ENCODE peak calls at places on chromosomes 16 and 17, in ten cellular contexts. A is AG09319; D is A549; G is stimulated activated CD4-positive, alpha-beta T cell treated with anti-CD3 and anti-CD28 coated beads, Interleukin-2, amount 100 ng/mL, for 4 hours; Z is OCI-M1; R is choroid plexus epithelial cell; B is ecto neural progenitor cell; H is activated CD8-positive, alpha-beta T cell treated with anti-CD3 and anti-CD28 coated beads for 36 hours; E is fibroblast of the aortic adventitia; N is fibroblast of the conjunctiva. Y is an unnamed sample.
A peak's percentile ranks its signal among the peaks of the same experiment; 100 is the strongest.

GRCh38 chr17:61160789-61161440 is 238.7 kb upstream of the TBX2 start:
- DNase-seq in A (no peak), D (no peak), G (no peak), Z (peak; percentile 84), R (no peak), B (no peak), H (no peak), E (no peak), N (no peak), Y (no peak)

GRCh38 chr17:15306406-15306970 is 34.9 kb downstream of the TEKT3 start:
- DNase-seq in A (no peak), D (no peak), G (no peak), Z (no peak), R (no peak), B (no peak), H (no peak), E (peak; percentile 18), N (no peak), Y (no peak)

GRCh38 chr16:80639636-80640035 is 98.8 kb downstream of the DYNLRB2 start:
- DNase-seq in A (no peak), D (no peak), G (no peak), Z (no peak), R (no peak), B (no peak), H (no peak), E (no peak), N (no peak), Y (no peak)

GRCh38 chr17:55743103-55743679 is 7.7 kb upstream of the PCTP start:
- DNase-seq in A (no peak), D (peak; percentile 60), G (no peak), Z (peak; percentile 80), R (peak; percentile 15), B (no peak), H (no peak), E (peak; percentile 25), N (no peak), Y (no peak)

GRCh38 chr17:2613089-2613808 is 19.8 kb downstream of the PAFAH1B1 start:
- DNase-seq in A (no peak), D (no peak), G (no peak), Z (no peak), R (no peak), B (no peak), H (no peak), E (no peak), N (no peak), Y (no peak)

GRCh38 chr16:68081796-68082567 is 3.2 kb upstream of the NFATC3 start:
- DNase-seq in A (no peak), D (no peak), G (no peak), Z (peak; percentile 42), R (no peak), B (no peak), H (peak; percentile 75), E (no peak), N (no peak), Y (no peak)

GRCh38 chr16:11094075-11094593 is 149.8 kb downstream of the CLEC16A start:
- DNase-seq in A (no peak), D (no peak), G (peak; percentile 64), Z (peak; percentile 95), R (peak; percentile 76), B (no peak), H (peak; percentile 88), E (peak; percentile 31), N (no peak), Y (no peak)

GRCh38 chr17:27741361-27741861 is 58.9 kb downstream of the NOS2 start:
- DNase-seq in A (no peak), D (no peak), G (no peak), Z (no peak), R (peak; percentile 2), B (peak; percentile 37), H (no peak), E (peak; percentile 63), N (no peak), Y (no peak)

GRCh38 chr16:17836868-17837602 is 366.3 kb upstream of the XYLT1 start:
- DNase-seq in A (peak; percentile 72), D (peak; percentile 58), G (no peak), Z (no peak), R (peak; percentile 91), B (peak; percentile 52), H (no peak), E (peak; percentile 96), N (peak; percentile 53), Y (no peak)

GRCh38 chr17:81534157-81535006 is 6.2 kb downstream of the FSCN2 start:
- DNase-seq in A (no peak), D (no peak), G (no peak), Z (no peak), R (no peak), B (no peak), H (no peak), E (no peak), N (no peak), Y (no peak)

GRCh38 chr17:42409467-42410351 is 13.3 kb downstream of the CAVIN1 start:
- DNase-seq in A (peak; percentile 75), D (peak; percentile 89), G (no peak), Z (no peak), R (peak; percentile 91), B (no peak), H (no peak), E (peak; percentile 98), N (peak; percentile 92), Y (no peak)

GRCh38 chr16:86664518-86665318 is 86.4 kb downstream of the FOXL1 start:
- DNase-seq in A (no peak), D (peak; percentile 95), G (peak; percentile 26), Z (peak; percentile 1), R (peak; percentile 87), B (no peak), H (peak; percentile 83), E (peak; percentile 90), N (peak; percentile 77), Y (no peak)

GRCh38 chr16:28898266-28898665 is 20.0 kb downstream of the ATP2A1 start:
- DNase-seq in A (no peak), D (no peak), G (no peak), Z (no peak), R (no peak), B (no peak), H (no peak), E (no peak), N (no peak), Y (no peak)

GRCh38 chr16:60419859-60420258 is 1616.4 kb downstream of the CDH8 start:
- DNase-seq in A (no peak), D (peak; percentile 1), G (no peak), Z (no peak), R (no peak), B (no peak), H (no peak), E (no peak), N (no peak), Y (no peak)

GRCh38 chr17:71208111-71208704 is 912.6 kb upstream of the SOX9 start:
- DNase-seq in A (peak; percentile 28), D (no peak), G (no peak), Z (no peak), R (peak; percentile 55), B (no peak), H (no peak), E (no peak), N (peak; percentile 2), Y (no peak)

GRCh38 chr16:4702466-4702808 is 9.1 kb downstream of the NUDT16L1 start:
- DNase-seq in A (no peak), D (no peak), G (no peak), Z (no peak), R (peak; percentile 12), B (no peak), H (no peak), E (no peak), N (no peak), Y (no peak)

GRCh38 chr17:15364615-15365014 is 23.2 kb upstream of the TEKT3 start:
- DNase-seq in A (no peak), D (no peak), G (no peak), Z (no peak), R (peak; percentile 10), B (no peak), H (no peak), E (no peak), N (no peak), Y (no peak)

GRCh38 chr16:31664683-31665482 is 137.2 kb downstream of the AHSP start:
- DNase-seq in A (no peak), D (no peak), G (no peak), Z (peak; percentile 47), R (peak; percentile 2), B (no peak), H (peak; percentile 8), E (no peak), N (no peak), Y (no peak)

GRCh38 chr17:57668332-57668731 is 76.8 kb downstream of the CCDC182 start:
- DNase-seq in A (no peak), D (no peak), G (no peak), Z (no peak), R (no peak), B (peak; percentile 31), H (no peak), E (no peak), N (no peak), Y (no peak)

GRCh38 chr17:74952431-74953128 is 16.9 kb downstream of the OTOP3 start:
- DNase-seq in A (no peak), D (no peak), G (no peak), Z (no peak), R (no peak), B (no peak), H (no peak), E (no peak), N (no peak), Y (no peak)

GRCh38 chr17:39224778-39225307 is 902 bp downstream of the STAC2 start:
- DNase-seq in A (no peak), D (no peak), G (no peak), Z (no peak), R (no peak), B (peak; percentile 64), H (no peak), E (no peak), N (no peak), Y (no peak)

GRCh38 chr17:21263351-21263750 is 10.1 kb upstream of the NATD1 start:
- DNase-seq in A (no peak), D (no peak), G (no peak), Z (no peak), R (peak; percentile 64), B (no peak), H (no peak), E (peak; percentile 62), N (no peak), Y (no peak)

GRCh38 chr17:42276359-42276608 is at the start of gene STAT5B:
- DNase-seq in A (no peak), D (peak; percentile 58), G (peak; percentile 42), Z (peak; percentile 77), R (peak; percentile 56), B (peak; percentile 84), H (peak; percentile 64), E (peak; percentile 40), N (no peak), Y (peak; percentile 83)

GRCh38 chr17:57678393-57678792 is 66.7 kb downstream of the CCDC182 start:
- DNase-seq in A (no peak), D (no peak), G (no peak), Z (no peak), R (no peak), B (peak; percentile 42), H (no peak), E (no peak), N (no peak), Y (no peak)

GRCh38 chr17:38349097-38349904 is 2.3 kb upstream of the SOCS7 start:
- DNase-seq in A (peak; percentile 44), D (peak; percentile 87), G (peak; percentile 76), Z (peak; percentile 95), R (peak; percentile 91), B (peak; percentile 91), H (peak; percentile 93), E (peak; percentile 86), N (peak; percentile 77), Y (peak; percentile 56)

GRCh38 chr16:1048442-1049112 is 24.0 kb upstream of the SSTR5 start:
- DNase-seq in A (no peak), D (peak; percentile 68), G (no peak), Z (peak; percentile 13), R (peak; percentile 54), B (peak; percentile 87), H (peak; percentile 28), E (peak; percentile 34), N (peak; percentile 9), Y (peak; percentile 47)

GRCh38 chr17:59618894-59619312 is 792 bp upstream of the CLTC start:
- DNase-seq in A (peak; percentile 87), D (no peak), G (no peak), Z (no peak), R (peak; percentile 96), B (no peak), H (peak; percentile 97), E (no peak), N (peak; percentile 88), Y (peak; percentile 71)

GRCh38 chr16:85321856-85322271 is 209.6 kb upstream of the CIBAR2 start:
- DNase-seq in A (peak; percentile 95), D (no peak), G (no peak), Z (no peak), R (peak; percentile 94), B (no peak), H (no peak), E (peak; percentile 99), N (peak; percentile 98), Y (no peak)

Y was measured in HuH-7.5.